ENCODE peak calls at places on chromosomes 16 and 17, in ten cellular contexts. One of them, this sample, is unnamed.

GRCh38 chr17:41917957-41918391 is 777 bp downstream of the ACLY start:
- DNase-seq in HCT116: no peak
- DNase-seq in MM.1S: peak
- DNase-seq in adipocyte: peak
- DNase-seq in mammary epithelial cell: peak
- DNase-seq in kidney: no peak
- DNase-seq in Karpas-422: peak
- DNase-seq in mesendoderm: no peak
- DNase-seq in neural progenitor cell: peak
- DNase-seq in fibroblast of lung: peak
- DNase-seq in this sample: no peak

GRCh38 chr17:8621585-8621984 is 8.9 kb downstream of the MYH10 start:
- DNase-seq in HCT116: no peak
- DNase-seq in MM.1S: no peak
- DNase-seq in adipocyte: no peak
- DNase-seq in mammary epithelial cell: no peak
- DNase-seq in kidney: no peak
- DNase-seq in Karpas-422: no peak
- DNase-seq in mesendoderm: no peak
- DNase-seq in neural progenitor cell: no peak
- DNase-seq in fibroblast of lung: peak
- DNase-seq in this sample: no peak

GRCh38 chr17:63694229-63694973 is 5.5 kb downstream of the LIMD2 start:
- DNase-seq in HCT116: no peak
- DNase-seq in MM.1S: no peak
- DNase-seq in adipocyte: no peak
- DNase-seq in mammary epithelial cell: no peak
- DNase-seq in kidney: peak
- DNase-seq in Karpas-422: peak
- DNase-seq in mesendoderm: peak
- DNase-seq in neural progenitor cell: peak
- DNase-seq in fibroblast of lung: no peak
- DNase-seq in this sample: no peak

GRCh38 chr16:66332599-66332998 is 33.9 kb upstream of the CDH5 start:
- DNase-seq in HCT116: no peak
- DNase-seq in MM.1S: no peak
- DNase-seq in adipocyte: no peak
- DNase-seq in mammary epithelial cell: no peak
- DNase-seq in kidney: no peak
- DNase-seq in Karpas-422: no peak
- DNase-seq in mesendoderm: no peak
- DNase-seq in neural progenitor cell: no peak
- DNase-seq in fibroblast of lung: no peak
- DNase-seq in this sample: no peak

GRCh38 chr16:73033271-73033998 is 14.5 kb downstream of the ZFHX3 start:
- DNase-seq in HCT116: no peak
- DNase-seq in MM.1S: no peak
- DNase-seq in adipocyte: no peak
- DNase-seq in mammary epithelial cell: no peak
- DNase-seq in kidney: no peak
- DNase-seq in Karpas-422: no peak
- DNase-seq in mesendoderm: peak
- DNase-seq in neural progenitor cell: peak
- DNase-seq in fibroblast of lung: no peak
- DNase-seq in this sample: no peak

GRCh38 chr16:86823895-86824671 is 245.7 kb downstream of the FOXL1 start:
- DNase-seq in HCT116: no peak
- DNase-seq in MM.1S: no peak
- DNase-seq in adipocyte: no peak
- DNase-seq in mammary epithelial cell: peak
- DNase-seq in kidney: no peak
- DNase-seq in Karpas-422: no peak
- DNase-seq in mesendoderm: no peak
- DNase-seq in neural progenitor cell: no peak
- DNase-seq in fibroblast of lung: peak
- DNase-seq in this sample: no peak

GRCh38 chr16:66369055-66369592 is 2.6 kb downstream of the CDH5 start:
- DNase-seq in HCT116: no peak
- DNase-seq in MM.1S: no peak
- DNase-seq in adipocyte: no peak
- DNase-seq in mammary epithelial cell: no peak
- DNase-seq in kidney: no peak
- DNase-seq in Karpas-422: no peak
- DNase-seq in mesendoderm: no peak
- DNase-seq in neural progenitor cell: no peak
- DNase-seq in fibroblast of lung: no peak
- DNase-seq in this sample: no peak

GRCh38 chr16:3112881-3113574 is 642 bp downstream of the ZNF205 start:
- DNase-seq in HCT116: no peak
- DNase-seq in MM.1S: no peak
- DNase-seq in adipocyte: peak
- DNase-seq in mammary epithelial cell: no peak
- DNase-seq in kidney: peak
- DNase-seq in Karpas-422: no peak
- DNase-seq in mesendoderm: no peak
- DNase-seq in neural progenitor cell: no peak
- DNase-seq in fibroblast of lung: peak
- DNase-seq in this sample: no peak

GRCh38 chr17:20189322-20189721 is 180.2 kb downstream of the SPECC1 start:
- DNase-seq in HCT116: no peak
- DNase-seq in MM.1S: no peak
- DNase-seq in adipocyte: peak
- DNase-seq in mammary epithelial cell: peak
- DNase-seq in kidney: no peak
- DNase-seq in Karpas-422: no peak
- DNase-seq in mesendoderm: peak
- DNase-seq in neural progenitor cell: peak
- DNase-seq in fibroblast of lung: no peak
- DNase-seq in this sample: no peak

GRCh38 chr17:81710514-81711308 is 1.4 kb upstream of the SLC25A10 start:
- DNase-seq in HCT116: no peak
- DNase-seq in MM.1S: no peak
- DNase-seq in adipocyte: no peak
- DNase-seq in mammary epithelial cell: no peak
- DNase-seq in kidney: peak
- DNase-seq in Karpas-422: no peak
- DNase-seq in mesendoderm: peak
- DNase-seq in neural progenitor cell: peak
- DNase-seq in fibroblast of lung: no peak
- DNase-seq in this sample: no peak

GRCh38 chr17:50052822-50053653 is 2.9 kb upstream of the ITGA3 start:
- DNase-seq in HCT116: no peak
- DNase-seq in MM.1S: no peak
- DNase-seq in adipocyte: no peak
- DNase-seq in mammary epithelial cell: no peak
- DNase-seq in kidney: peak
- DNase-seq in Karpas-422: no peak
- DNase-seq in mesendoderm: no peak
- DNase-seq in neural progenitor cell: no peak
- DNase-seq in fibroblast of lung: no peak
- DNase-seq in this sample: no peak

GRCh38 chr16:49856741-49857330 is 924 bp upstream of the ZNF423 start:
- DNase-seq in HCT116: peak
- DNase-seq in MM.1S: peak
- DNase-seq in adipocyte: peak
- DNase-seq in mammary epithelial cell: peak
- DNase-seq in kidney: peak
- DNase-seq in Karpas-422: no peak
- DNase-seq in mesendoderm: peak
- DNase-seq in neural progenitor cell: peak
- DNase-seq in fibroblast of lung: peak
- DNase-seq in this sample: no peak

GRCh38 chr16:59410451-59410850 is 676.3 kb upstream of the GOT2 start:
- DNase-seq in HCT116: no peak
- DNase-seq in MM.1S: no peak
- DNase-seq in adipocyte: no peak
- DNase-seq in mammary epithelial cell: no peak
- DNase-seq in kidney: no peak
- DNase-seq in Karpas-422: no peak
- DNase-seq in mesendoderm: peak
- DNase-seq in neural progenitor cell: no peak
- DNase-seq in fibroblast of lung: no peak
- DNase-seq in this sample: no peak

GRCh38 chr17:68248886-68249872 is 1.3 kb downstream of the AMZ2 start:
- DNase-seq in HCT116: no peak
- DNase-seq in MM.1S: no peak
- DNase-seq in adipocyte: peak
- DNase-seq in mammary epithelial cell: no peak
- DNase-seq in kidney: no peak
- DNase-seq in Karpas-422: peak
- DNase-seq in mesendoderm: no peak
- DNase-seq in neural progenitor cell: no peak
- DNase-seq in fibroblast of lung: no peak
- DNase-seq in this sample: no peak

GRCh38 chr17:43224146-43224705 is 4.2 kb downstream of the CCDC200 start:
- DNase-seq in HCT116: no peak
- DNase-seq in MM.1S: no peak
- DNase-seq in adipocyte: no peak
- DNase-seq in mammary epithelial cell: no peak
- DNase-seq in kidney: no peak
- DNase-seq in Karpas-422: peak
- DNase-seq in mesendoderm: no peak
- DNase-seq in neural progenitor cell: no peak
- DNase-seq in fibroblast of lung: no peak
- DNase-seq in this sample: no peak

GRCh38 chr16:70394853-70395252 is 44.0 kb downstream of the ST3GAL2 start:
- DNase-seq in HCT116: no peak
- DNase-seq in MM.1S: no peak
- DNase-seq in adipocyte: no peak
- DNase-seq in mammary epithelial cell: no peak
- DNase-seq in kidney: no peak
- DNase-seq in Karpas-422: no peak
- DNase-seq in mesendoderm: no peak
- DNase-seq in neural progenitor cell: no peak
- DNase-seq in fibroblast of lung: no peak
- DNase-seq in this sample: no peak

GRCh38 chr17:68101992-68102758 is 66.6 kb downstream of the KPNA2 start:
- DNase-seq in HCT116: no peak
- DNase-seq in MM.1S: no peak
- DNase-seq in adipocyte: peak
- DNase-seq in mammary epithelial cell: peak
- DNase-seq in kidney: peak
- DNase-seq in Karpas-422: peak
- DNase-seq in mesendoderm: no peak
- DNase-seq in neural progenitor cell: peak
- DNase-seq in fibroblast of lung: no peak
- DNase-seq in this sample: no peak

DNA sequence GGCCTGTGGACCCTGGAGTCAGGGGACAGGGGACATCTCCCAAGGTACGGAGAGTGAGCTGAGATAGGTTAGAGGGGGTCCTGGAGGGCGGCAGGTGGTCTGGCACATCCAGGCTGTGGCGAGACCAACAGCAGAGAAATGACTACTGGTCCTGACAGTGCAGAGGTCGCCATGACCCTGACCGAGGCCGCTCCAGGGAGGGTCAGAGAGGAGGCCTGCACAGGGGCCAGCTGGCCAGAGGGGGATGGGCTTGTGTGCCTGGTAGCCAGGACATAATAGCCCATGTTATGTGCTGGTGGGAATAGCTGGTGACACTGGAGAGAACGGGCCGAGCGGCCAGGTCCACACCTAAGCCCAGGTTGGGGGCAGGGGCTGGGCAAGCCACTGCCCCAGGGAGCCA is 40.6 kb upstream of the ZC3H18 start:
- DNase-seq in HCT116: no peak
- DNase-seq in MM.1S: no peak
- DNase-seq in adipocyte: no peak
- DNase-seq in mammary epithelial cell: no peak
- DNase-seq in kidney: peak
- DNase-seq in Karpas-422: no peak
- DNase-seq in mesendoderm: no peak
- DNase-seq in neural progenitor cell: no peak
- DNase-seq in fibroblast of lung: no peak
- DNase-seq in this sample: no peak
- H3K9ac ChIP-seq in HCT116: no peak
- H3K9ac ChIP-seq in MM.1S: no peak
- H3K9ac ChIP-seq in adipocyte: no peak
- H3K9ac ChIP-seq in mammary epithelial cell: no peak
- H3K9ac ChIP-seq in kidney: no peak
- H3K9ac ChIP-seq in Karpas-422: no peak
- H3K9ac ChIP-seq in mesendoderm: no peak
- H3K9ac ChIP-seq in neural progenitor cell: no peak
- H3K9ac ChIP-seq in fibroblast of lung: no peak
- H3K9ac ChIP-seq in this sample: no peak

GRCh38 chr17:38660097-38661026 is 14.4 kb downstream of the EPOP start:
- DNase-seq in HCT116: no peak
- DNase-seq in MM.1S: no peak
- DNase-seq in adipocyte: no peak
- DNase-seq in mammary epithelial cell: no peak
- DNase-seq in kidney: no peak
- DNase-seq in Karpas-422: peak
- DNase-seq in mesendoderm: peak
- DNase-seq in neural progenitor cell: no peak
- DNase-seq in fibroblast of lung: no peak
- DNase-seq in this sample: no peak
- H3K9ac ChIP-seq in HCT116: no peak
- H3K9ac ChIP-seq in MM.1S: no peak
- H3K9ac ChIP-seq in adipocyte: no peak
- H3K9ac ChIP-seq in mammary epithelial cell: no peak
- H3K9ac ChIP-seq in kidney: no peak
- H3K9ac ChIP-seq in Karpas-422: no peak
- H3K9ac ChIP-seq in mesendoderm: no peak
- H3K9ac ChIP-seq in neural progenitor cell: no peak
- H3K9ac ChIP-seq in fibroblast of lung: no peak
- H3K9ac ChIP-seq in this sample: no peak

DNA sequence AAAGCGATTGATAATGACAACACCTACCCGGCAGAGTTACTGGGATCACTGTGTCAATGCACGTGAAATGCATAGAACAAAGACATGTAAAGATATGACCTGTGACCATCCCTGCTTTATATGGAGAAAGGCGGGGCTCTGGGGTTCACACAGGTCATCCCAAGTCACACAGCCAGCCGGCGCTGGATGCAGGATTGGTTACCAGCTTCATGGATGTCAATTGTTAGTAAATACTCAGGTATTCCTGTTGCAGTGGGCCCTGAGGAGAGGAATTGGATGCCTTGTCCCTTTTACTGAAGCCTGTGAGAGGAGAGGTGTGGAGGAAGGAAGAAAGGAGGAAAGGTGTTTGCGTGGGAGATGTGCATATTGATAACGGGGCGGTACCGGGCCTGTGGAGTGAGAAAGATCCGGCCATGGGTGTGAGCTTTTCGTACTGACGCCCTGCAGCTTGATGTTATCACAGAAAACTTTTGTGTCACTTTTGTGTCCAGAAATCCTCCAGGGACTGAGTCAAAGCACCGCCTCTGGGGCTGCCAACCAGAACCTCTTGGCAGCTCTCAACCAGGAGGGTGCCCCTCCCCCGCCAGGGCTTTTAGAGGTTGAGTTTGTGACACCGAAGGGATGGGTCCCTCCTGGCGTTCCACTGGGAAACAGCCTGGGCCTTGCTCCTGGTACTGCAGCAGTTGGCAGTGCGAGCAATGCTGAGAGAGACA is 64.7 kb downstream of the CRISPLD2 start:
- DNase-seq in HCT116: no peak
- DNase-seq in MM.1S: no peak
- DNase-seq in adipocyte: no peak
- DNase-seq in mammary epithelial cell: peak
- DNase-seq in kidney: no peak
- DNase-seq in Karpas-422: no peak
- DNase-seq in mesendoderm: peak
- DNase-seq in neural progenitor cell: peak
- DNase-seq in fibroblast of lung: no peak
- DNase-seq in this sample: no peak
- H3K9ac ChIP-seq in HCT116: no peak
- H3K9ac ChIP-seq in MM.1S: no peak
- H3K9ac ChIP-seq in adipocyte: no peak
- H3K9ac ChIP-seq in mammary epithelial cell: peak
- H3K9ac ChIP-seq in kidney: no peak
- H3K9ac ChIP-seq in Karpas-422: no peak
- H3K9ac ChIP-seq in mesendoderm: peak
- H3K9ac ChIP-seq in neural progenitor cell: no peak
- H3K9ac ChIP-seq in fibroblast of lung: no peak
- H3K9ac ChIP-seq in this sample: no peak

GRCh38 chr17:60390223-60390622 is 1.7 kb downstream of the USP32 start:
- DNase-seq in HCT116: no peak
- DNase-seq in MM.1S: no peak
- DNase-seq in adipocyte: peak
- DNase-seq in mammary epithelial cell: peak
- DNase-seq in kidney: peak
- DNase-seq in Karpas-422: peak
- DNase-seq in mesendoderm: no peak
- DNase-seq in neural progenitor cell: no peak
- DNase-seq in fibroblast of lung: peak
- DNase-seq in this sample: no peak
- H3K9ac ChIP-seq in HCT116: peak
- H3K9ac ChIP-seq in MM.1S: no peak
- H3K9ac ChIP-seq in adipocyte: peak
- H3K9ac ChIP-seq in mammary epithelial cell: no peak
- H3K9ac ChIP-seq in kidney: no peak
- H3K9ac ChIP-seq in Karpas-422: peak
- H3K9ac ChIP-seq in mesendoderm: no peak
- H3K9ac ChIP-seq in neural progenitor cell: no peak
- H3K9ac ChIP-seq in fibroblast of lung: peak
- H3K9ac ChIP-seq in this sample: peak

This sample was measured in SK-N-MC.